ENCODE peak calls at places on chromosome 6, in eight cellular contexts. R, L, G, B, O, S, A and E are unnamed samples.

GRCh38 chr6:160428069-160428430 is 79.9 kb downstream of the SLC22A3 start:
- DNase-seq in S (peak), L (peak), A (no peak), G (no peak), B (no peak), O (peak), R (no peak), E (no peak)

GRCh38 chr6:153003294-153003645 is 761 bp upstream of the MTRF1L start:
- DNase-seq in S (no peak), B (no peak), O (no peak), L (peak), A (peak), R (no peak), G (no peak), E (no peak)

GRCh38 chr6:127690092-127690491 is 113.1 kb downstream of the C6orf58 start:
- DNase-seq in L (peak), G (no peak), S (no peak), A (no peak), R (no peak), B (peak), O (peak), E (peak)

GRCh38 chr6:109449789-109450673 is 5.5 kb downstream of the MICAL1 start:
- DNase-seq in B (no peak), L (no peak), G (no peak), R (no peak), A (no peak), S (no peak), O (no peak), E (no peak)

GRCh38 chr6:139776051-139776450 is 401.6 kb upstream of the CITED2 start:
- DNase-seq in O (no peak), L (no peak), A (no peak), R (no peak), S (no peak), B (no peak), G (no peak), E (no peak)

GRCh38 chr6:551405-551804 is 105.5 kb downstream of the HUS1B start:
- DNase-seq in R (no peak), B (peak), O (peak), L (peak), A (peak), S (no peak), G (no peak), E (no peak)

GRCh38 chr6:48743738-48744137 is 632.7 kb upstream of the PTCHD4 start:
- DNase-seq in R (no peak), A (no peak), B (no peak), S (no peak), L (no peak), G (no peak), O (no peak), E (no peak)

GRCh38 chr6:129717287-129717686 is 7.3 kb upstream of the ARHGAP18 start:
- DNase-seq in O (peak), B (no peak), S (no peak), A (no peak), G (no peak), L (peak), R (no peak), E (no peak)

GRCh38 chr6:88177961-88178464 is 11.9 kb upstream of the CNR1 start:
- DNase-seq in A (peak), G (no peak), R (no peak), B (peak), L (peak), S (no peak), O (peak), E (no peak)

GRCh38 chr6:125950293-125950692 is 6.3 kb upstream of the HINT3 start:
- DNase-seq in B (peak), O (peak), A (no peak), L (peak), G (no peak), R (no peak), S (no peak), E (peak)

GRCh38 chr6:35216832-35217811 is 3.4 kb downstream of the SCUBE3 start:
- DNase-seq in G (no peak), L (no peak), A (no peak), R (no peak), S (no peak), O (no peak), B (no peak), E (no peak)

GRCh38 chr6:79034865-79035264 is 43.2 kb downstream of the PHIP start:
- DNase-seq in B (no peak), O (no peak), A (no peak), S (no peak), R (no peak), L (peak), G (no peak), E (no peak)

GRCh38 chr6:36544228-36544627 is 3.1 kb downstream of the STK38 start:
- DNase-seq in A (peak), L (peak), S (no peak), B (peak), R (no peak), G (no peak), O (peak), E (no peak)

GRCh38 chr6:127520061-127520460 is 926 bp upstream of the MTCL3 start:
- DNase-seq in R (no peak), O (peak), G (no peak), B (peak), L (peak), A (no peak), S (no peak), E (no peak)

GRCh38 chr6:112502348-112503130 is 155.4 kb downstream of the RFPL4B start:
- DNase-seq in S (no peak), G (no peak), L (peak), O (peak), R (no peak), B (no peak), A (no peak), E (no peak)

GRCh38 chr6:7100751-7101078 is 7.0 kb upstream of the RREB1 start:
- DNase-seq in R (no peak), S (no peak), L (no peak), O (no peak), A (no peak), B (peak), G (no peak), E (no peak)

GRCh38 chr6:132405143-132405915 is 4.1 kb upstream of the MOXD1 start:
- DNase-seq in S (no peak), O (peak), B (no peak), G (no peak), L (peak), A (peak), R (no peak), E (no peak)

GRCh38 chr6:106591111-106591825 is 38.0 kb downstream of the RTN4IP1 start:
- DNase-seq in L (peak), R (no peak), O (peak), B (no peak), G (no peak), A (no peak), S (no peak), E (no peak)

GRCh38 chr6:146598785-146599405 is at the start of gene ADGB:
- DNase-seq in O (peak), G (peak), R (no peak), A (no peak), L (peak), S (peak), B (peak), E (peak)

GRCh38 chr6:32214126-32214525 is 9.7 kb downstream of the NOTCH4 start:
- DNase-seq in B (no peak), S (no peak), R (no peak), L (no peak), G (no peak), O (no peak), A (no peak), E (no peak)

GRCh38 chr6:139124887-139125672 is 9.8 kb upstream of the HECA start:
- DNase-seq in A (peak), G (no peak), S (peak), O (peak), B (peak), R (no peak), L (peak), E (peak)

GRCh38 chr6:21082091-21082490 is 511.5 kb upstream of the SOX4 start:
- DNase-seq in A (no peak), G (no peak), S (no peak), B (no peak), O (no peak), R (no peak), L (no peak), E (no peak)

GRCh38 chr6:84362180-84362821 is 134.9 kb upstream of the CEP162 start:
- DNase-seq in L (no peak), S (no peak), B (no peak), G (no peak), O (no peak), R (no peak), A (no peak), E (no peak)

DNA sequence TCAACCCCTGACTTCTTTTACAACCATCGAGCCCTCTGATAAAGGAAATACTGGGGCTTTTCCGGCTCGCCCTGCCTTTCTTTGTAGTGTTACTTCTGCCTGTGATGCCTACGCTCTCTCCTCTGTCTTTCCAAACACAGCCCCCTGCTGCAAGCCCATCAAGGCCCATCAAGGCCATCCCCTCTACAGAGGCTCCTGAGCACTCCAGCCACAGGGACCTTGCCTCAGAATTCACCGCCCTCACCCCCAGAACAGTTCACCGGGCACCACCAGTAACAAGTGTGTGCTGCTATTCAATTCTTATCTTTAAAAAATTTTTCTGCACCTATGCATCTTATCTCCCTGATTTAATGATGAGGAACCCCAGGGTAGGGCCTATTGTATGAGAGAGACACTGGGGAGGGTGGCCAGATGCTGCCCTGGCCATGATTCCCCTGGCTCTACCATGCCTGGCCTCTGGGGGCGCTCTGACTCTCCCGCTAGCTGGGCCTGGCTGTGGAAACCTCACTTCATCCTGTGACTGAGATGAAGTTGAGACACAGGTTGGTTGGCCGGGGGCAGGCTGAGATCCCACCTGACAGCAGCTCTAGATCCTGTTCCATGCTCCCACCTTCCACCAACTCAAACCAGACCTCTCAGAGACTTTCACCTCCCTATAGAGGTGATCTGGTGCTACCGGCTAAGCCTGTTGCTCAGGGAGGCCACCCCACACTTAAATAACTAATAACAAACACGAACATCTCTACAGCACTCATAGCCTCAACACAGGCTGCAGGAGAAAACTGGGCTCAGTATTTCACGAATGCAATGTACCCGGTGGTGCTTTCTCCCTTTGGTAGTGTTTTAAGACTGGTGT is 19.2 kb upstream of the GLP1R start:
- DNase-seq in O (no peak), R (no peak), L (peak), A (peak), B (peak), S (peak), G (no peak), E (peak)
- TF ChIP-seq CTCF in O (peak), R (peak), L (peak), A (peak), B (peak), S (peak), G (peak), E (peak)

DNA sequence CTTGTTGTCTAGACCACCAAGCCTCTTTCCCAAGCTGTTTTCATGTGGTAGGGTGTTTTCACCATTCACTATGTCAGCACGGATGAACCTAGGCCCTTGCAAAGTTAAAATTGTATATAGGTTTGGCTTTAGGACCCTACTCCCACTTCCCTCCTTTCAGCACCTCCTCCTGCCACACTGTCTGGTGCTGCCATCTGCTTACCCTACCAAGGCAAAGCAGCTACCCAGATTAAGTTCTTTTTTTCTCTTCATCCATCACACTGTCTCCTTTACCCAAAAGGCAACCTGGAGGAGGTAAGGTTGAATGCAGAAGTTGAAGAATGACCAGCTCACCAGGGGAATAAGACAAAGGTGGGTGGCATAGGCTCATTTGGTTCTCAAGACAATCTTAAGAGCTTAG is 184.0 kb downstream of the CDC5L start:
- DNase-seq in L (no peak), R (no peak), A (no peak), O (no peak), G (no peak), S (no peak), B (no peak), E (no peak)
- TF ChIP-seq CTCF in L (no peak), R (no peak), A (no peak), O (no peak), G (no peak), S (no peak), B (no peak), E (no peak)

DNA sequence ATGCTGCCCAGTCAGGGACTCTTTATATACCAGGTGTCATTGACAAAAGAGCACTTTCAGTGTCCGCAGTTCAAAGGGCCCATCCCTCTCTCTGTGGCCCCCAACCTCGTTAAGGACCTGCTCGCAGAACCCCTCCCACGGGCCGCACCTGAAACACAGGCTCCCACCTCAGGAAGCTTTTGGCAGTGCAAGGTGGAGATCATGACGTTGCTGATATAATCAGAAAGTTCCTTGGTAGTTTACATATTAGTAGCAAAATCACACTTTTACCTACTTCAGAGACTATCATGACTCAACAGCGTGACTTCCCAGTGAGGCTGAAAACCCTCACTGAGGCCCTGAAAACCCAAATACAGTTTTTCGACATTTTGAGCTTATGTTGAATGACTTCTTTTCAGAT is 4.1 kb downstream of the TTLL2 start:
- DNase-seq in G (no peak), L (no peak), A (no peak), B (no peak), O (no peak), S (no peak), R (no peak), E (peak)
- TF ChIP-seq CTCF in G (no peak), L (no peak), A (no peak), B (no peak), O (no peak), S (no peak), R (no peak), E (no peak)

GRCh38 chr6:147774856-147775255 is 266.4 kb downstream of the SAMD5 start:
- DNase-seq in L (peak), B (peak), R (no peak), S (no peak), G (no peak), A (no peak), O (no peak), E (no peak)
- TF ChIP-seq CTCF in L (peak), B (peak), R (no peak), S (no peak), G (peak), A (no peak), O (peak), E (no peak)